ENCODE peak calls at places on chromosomes 11 and 22, in six cellular contexts. One of them, this sample, is unnamed.

GRCh38 chr22:32013200-32013599 is 29.9 kb upstream of the SLC5A1 start:
- DNase-seq in NB4: no peak
- DNase-seq in activated T-cell treated with anti-CD3 and anti-CD28 coated beads for 1 hour: no peak
- DNase-seq in stimulated activated naive B cell treated with anti-CD40 and anti-IgM and Interleukin-4, amounts not matched to agents 10 μg/mL and 1 μg/mL and 100 μg/mL, for 72 hours: no peak
- DNase-seq in stomach: no peak
- DNase-seq in non-pigmented ciliary epithelial cell: no peak
- DNase-seq in this sample: no peak

GRCh38 chr22:40176921-40177737 is 596 bp upstream of the TNRC6B start:
- DNase-seq in non-pigmented ciliary epithelial cell: no peak
- DNase-seq in stimulated activated naive B cell treated with anti-CD40 and anti-IgM and Interleukin-4, amounts not matched to agents 10 μg/mL and 1 μg/mL and 100 μg/mL, for 72 hours: peak
- DNase-seq in stomach: peak
- DNase-seq in NB4: peak
- DNase-seq in activated T-cell treated with anti-CD3 and anti-CD28 coated beads for 1 hour: peak
- DNase-seq in this sample: peak

GRCh38 chr22:49966716-49967332 is 6.3 kb downstream of the PIM3 start:
- DNase-seq in NB4: peak
- DNase-seq in non-pigmented ciliary epithelial cell: no peak
- DNase-seq in activated T-cell treated with anti-CD3 and anti-CD28 coated beads for 1 hour: no peak
- DNase-seq in stimulated activated naive B cell treated with anti-CD40 and anti-IgM and Interleukin-4, amounts not matched to agents 10 μg/mL and 1 μg/mL and 100 μg/mL, for 72 hours: peak
- DNase-seq in stomach: peak
- DNase-seq in this sample: peak

GRCh38 chr11:8810331-8811301 is 100.4 kb upstream of the AKIP1 start:
- DNase-seq in NB4: no peak
- DNase-seq in stimulated activated naive B cell treated with anti-CD40 and anti-IgM and Interleukin-4, amounts not matched to agents 10 μg/mL and 1 μg/mL and 100 μg/mL, for 72 hours: no peak
- DNase-seq in non-pigmented ciliary epithelial cell: no peak
- DNase-seq in activated T-cell treated with anti-CD3 and anti-CD28 coated beads for 1 hour: no peak
- DNase-seq in stomach: peak
- DNase-seq in this sample: peak

GRCh38 chr22:49423125-49423650 is 404.5 kb downstream of the BRD1 start:
- DNase-seq in stimulated activated naive B cell treated with anti-CD40 and anti-IgM and Interleukin-4, amounts not matched to agents 10 μg/mL and 1 μg/mL and 100 μg/mL, for 72 hours: no peak
- DNase-seq in activated T-cell treated with anti-CD3 and anti-CD28 coated beads for 1 hour: no peak
- DNase-seq in NB4: no peak
- DNase-seq in non-pigmented ciliary epithelial cell: no peak
- DNase-seq in stomach: no peak
- DNase-seq in this sample: no peak

GRCh38 chr11:11538277-11538960 is 83.4 kb downstream of the GALNT18 start:
- DNase-seq in non-pigmented ciliary epithelial cell: no peak
- DNase-seq in stimulated activated naive B cell treated with anti-CD40 and anti-IgM and Interleukin-4, amounts not matched to agents 10 μg/mL and 1 μg/mL and 100 μg/mL, for 72 hours: no peak
- DNase-seq in activated T-cell treated with anti-CD3 and anti-CD28 coated beads for 1 hour: no peak
- DNase-seq in stomach: no peak
- DNase-seq in NB4: no peak
- DNase-seq in this sample: no peak

GRCh38 chr11:66119348-66120133 is 49.5 kb downstream of the PACS1 start:
- DNase-seq in NB4: no peak
- DNase-seq in stomach: no peak
- DNase-seq in stimulated activated naive B cell treated with anti-CD40 and anti-IgM and Interleukin-4, amounts not matched to agents 10 μg/mL and 1 μg/mL and 100 μg/mL, for 72 hours: no peak
- DNase-seq in non-pigmented ciliary epithelial cell: peak
- DNase-seq in activated T-cell treated with anti-CD3 and anti-CD28 coated beads for 1 hour: no peak
- DNase-seq in this sample: no peak

GRCh38 chr11:119094816-119095065 is 6.9 kb downstream of the DPAGT1 start:
- DNase-seq in non-pigmented ciliary epithelial cell: peak
- DNase-seq in stomach: peak
- DNase-seq in NB4: peak
- DNase-seq in stimulated activated naive B cell treated with anti-CD40 and anti-IgM and Interleukin-4, amounts not matched to agents 10 μg/mL and 1 μg/mL and 100 μg/mL, for 72 hours: peak
- DNase-seq in activated T-cell treated with anti-CD3 and anti-CD28 coated beads for 1 hour: no peak
- DNase-seq in this sample: peak

GRCh38 chr22:23800297-23801237 is 13.8 kb downstream of the SMARCB1 start:
- DNase-seq in stomach: no peak
- DNase-seq in activated T-cell treated with anti-CD3 and anti-CD28 coated beads for 1 hour: no peak
- DNase-seq in NB4: no peak
- DNase-seq in stimulated activated naive B cell treated with anti-CD40 and anti-IgM and Interleukin-4, amounts not matched to agents 10 μg/mL and 1 μg/mL and 100 μg/mL, for 72 hours: peak
- DNase-seq in non-pigmented ciliary epithelial cell: no peak
- DNase-seq in this sample: no peak

GRCh38 chr11:69370984-69371709 is 77.2 kb downstream of the MYEOV start:
- DNase-seq in NB4: no peak
- DNase-seq in stomach: peak
- DNase-seq in activated T-cell treated with anti-CD3 and anti-CD28 coated beads for 1 hour: no peak
- DNase-seq in stimulated activated naive B cell treated with anti-CD40 and anti-IgM and Interleukin-4, amounts not matched to agents 10 μg/mL and 1 μg/mL and 100 μg/mL, for 72 hours: no peak
- DNase-seq in non-pigmented ciliary epithelial cell: no peak
- DNase-seq in this sample: no peak

This sample was measured in OCI-M1.